ENCODE peak calls at places on chromosomes 12 and 14, in ten cellular contexts. A is IMR-90, D is gastrocnemius medialis, U is suprapubic skin, F is heart right ventricle, P is dorsolateral prefrontal cortex, T is A549, L is H1, O is fibroblast of lung, J is hepatocyte. Q is an unnamed sample.

GRCh38 chr14:69363055-69363454 is 35.0 kb downstream of the ERH start:
- DNase-seq in A (peak), D (peak), U (no peak), F (peak), P (peak), T (peak), L (no peak), O (peak), J (peak), Q (no peak)

GRCh38 chr12:75913502-75914110 is 118.0 kb downstream of the PHLDA1 start:
- DNase-seq in A (no peak), D (no peak), U (no peak), F (peak), P (no peak), T (no peak), L (no peak), O (no peak), J (no peak), Q (no peak)

GRCh38 chr12:5094550-5094949 is 50.9 kb downstream of the KCNA5 start:
- DNase-seq in A (peak), D (no peak), U (no peak), F (no peak), P (no peak), T (no peak), L (no peak), O (no peak), J (no peak), Q (peak)

GRCh38 chr12:27289414-27289813 is 43.2 kb upstream of the BMAL2 start:
- DNase-seq in A (peak), D (no peak), U (no peak), F (no peak), P (no peak), T (no peak), L (no peak), O (no peak), J (no peak), Q (no peak)

GRCh38 chr14:68568907-68569545 is 223.8 kb downstream of the ZFP36L1 start:
- DNase-seq in A (no peak), D (no peak), U (no peak), F (no peak), P (no peak), T (no peak), L (no peak), O (no peak), J (no peak), Q (no peak)

GRCh38 chr14:68977741-68978549 is 1.2 kb downstream of the ACTN1 start:
- DNase-seq in A (peak), D (peak), U (no peak), F (peak), P (no peak), T (peak), L (peak), O (peak), J (peak), Q (no peak)

GRCh38 chr12:3241621-3242020 is 164.4 kb downstream of the TSPAN9 start:
- DNase-seq in A (no peak), D (peak), U (no peak), F (peak), P (no peak), T (no peak), L (no peak), O (no peak), J (peak), Q (no peak)

GRCh38 chr12:121451931-121452330 is 52.0 kb downstream of the RNF34 start:
- DNase-seq in A (no peak), D (no peak), U (no peak), F (no peak), P (no peak), T (no peak), L (no peak), O (peak), J (no peak), Q (no peak)

GRCh38 chr12:32698285-32698684 is 19.2 kb downstream of the DNM1L start:
- DNase-seq in A (no peak), D (no peak), U (no peak), F (no peak), P (no peak), T (no peak), L (no peak), O (no peak), J (no peak), Q (no peak)

GRCh38 chr12:54082402-54082892 is 28.8 kb downstream of the HOXC4 start:
- DNase-seq in A (no peak), D (peak), U (no peak), F (no peak), P (no peak), T (no peak), L (no peak), O (no peak), J (peak), Q (no peak)

DNA sequence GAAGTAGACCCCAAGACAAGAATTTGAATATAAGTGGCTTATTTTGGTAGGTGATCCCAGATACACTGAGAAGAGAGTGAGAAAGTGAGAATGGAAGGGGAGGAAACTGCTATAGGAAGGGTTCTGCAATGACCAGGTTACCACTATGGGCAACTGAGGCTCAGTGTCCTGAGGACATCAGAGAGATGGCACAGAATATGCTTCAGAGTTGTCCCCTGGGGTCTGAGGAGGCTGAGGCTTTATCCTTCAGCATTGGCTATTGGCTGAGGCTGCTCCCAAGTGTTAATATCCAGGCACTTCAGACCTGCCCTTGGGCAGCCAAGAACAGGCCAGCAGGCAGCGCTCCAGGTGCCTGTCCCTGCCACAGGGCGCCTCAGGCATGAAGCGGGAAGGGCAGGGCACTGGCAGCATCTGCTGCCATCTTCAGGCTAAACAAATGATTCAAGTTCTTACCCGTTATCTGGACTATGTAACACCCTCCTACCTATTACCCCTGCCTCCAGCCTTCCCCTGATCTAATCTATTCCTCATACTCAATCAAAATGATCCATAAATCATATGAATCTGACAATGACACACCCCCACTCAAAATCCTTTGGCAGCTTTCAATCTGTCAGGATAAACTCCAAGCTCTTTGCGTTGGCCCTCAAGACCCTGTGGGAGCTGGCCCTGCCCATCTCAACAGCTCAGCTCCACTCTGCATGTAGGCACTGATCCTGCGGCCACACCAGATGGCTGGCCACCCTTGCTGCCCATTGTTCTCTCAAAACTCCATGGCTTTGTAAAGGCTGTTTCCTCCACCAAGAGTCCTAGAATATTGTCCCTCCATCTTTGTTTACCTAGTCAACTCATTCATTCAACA is 42.4 kb downstream of the CKAP4 start:
- DNase-seq in A (no peak), D (peak), U (no peak), F (peak), P (no peak), T (peak), L (no peak), O (no peak), J (no peak), Q (no peak)
- TF ChIP-seq CTCF in A (peak), D (peak), U (no peak), F (peak), P (peak), T (peak), L (no peak), O (no peak), J (no peak), Q (peak)

GRCh38 chr12:55705802-55706402 is 1.8 kb downstream of the ITGA7 start:
- DNase-seq in A (no peak), D (peak), U (no peak), F (no peak), P (no peak), T (peak), L (peak), O (no peak), J (no peak), Q (no peak)

GRCh38 chr12:55707841-55708694 is at the start of gene ITGA7:
- DNase-seq in A (no peak), D (peak), U (no peak), F (peak), P (peak), T (no peak), L (peak), O (no peak), J (peak), Q (no peak)

GRCh38 chr12:55704824-55705780 is 2.6 kb downstream of the ITGA7 start:
- DNase-seq in A (no peak), D (peak), U (no peak), F (no peak), P (no peak), T (no peak), L (no peak), O (no peak), J (no peak), Q (no peak)

GRCh38 chr12:55708695-55709233 is 1.1 kb upstream of the ITGA7 start:
- DNase-seq in A (no peak), D (peak), U (no peak), F (peak), P (no peak), T (no peak), L (no peak), O (no peak), J (no peak), Q (no peak)

GRCh38 chr12:55706840-55707671 is 648 bp downstream of the ITGA7 start:
- DNase-seq in A (no peak), D (peak), U (no peak), F (no peak), P (no peak), T (no peak), L (peak), O (no peak), J (peak), Q (no peak)
- H3K4me3 ChIP-seq in A (peak), D (peak), U (peak), F (peak), P (peak), T (peak), L (peak), O (peak), J (peak), Q (peak)

GRCh38 chr14:23582906-23583760 is 4.5 kb upstream of the JPH4 start:
- DNase-seq in A (no peak), D (no peak), U (no peak), F (no peak), P (no peak), T (no peak), L (no peak), O (no peak), J (no peak), Q (no peak)

GRCh38 chr14:23589606-23590005 is 11.0 kb upstream of the JPH4 start:
- DNase-seq in A (no peak), D (no peak), U (no peak), F (no peak), P (no peak), T (no peak), L (no peak), O (no peak), J (peak), Q (no peak)

GRCh38 chr14:23590198-23590597 is 11.6 kb upstream of the JPH4 start:
- DNase-seq in A (no peak), D (no peak), U (no peak), F (no peak), P (no peak), T (no peak), L (no peak), O (no peak), J (no peak), Q (no peak)

DNA sequence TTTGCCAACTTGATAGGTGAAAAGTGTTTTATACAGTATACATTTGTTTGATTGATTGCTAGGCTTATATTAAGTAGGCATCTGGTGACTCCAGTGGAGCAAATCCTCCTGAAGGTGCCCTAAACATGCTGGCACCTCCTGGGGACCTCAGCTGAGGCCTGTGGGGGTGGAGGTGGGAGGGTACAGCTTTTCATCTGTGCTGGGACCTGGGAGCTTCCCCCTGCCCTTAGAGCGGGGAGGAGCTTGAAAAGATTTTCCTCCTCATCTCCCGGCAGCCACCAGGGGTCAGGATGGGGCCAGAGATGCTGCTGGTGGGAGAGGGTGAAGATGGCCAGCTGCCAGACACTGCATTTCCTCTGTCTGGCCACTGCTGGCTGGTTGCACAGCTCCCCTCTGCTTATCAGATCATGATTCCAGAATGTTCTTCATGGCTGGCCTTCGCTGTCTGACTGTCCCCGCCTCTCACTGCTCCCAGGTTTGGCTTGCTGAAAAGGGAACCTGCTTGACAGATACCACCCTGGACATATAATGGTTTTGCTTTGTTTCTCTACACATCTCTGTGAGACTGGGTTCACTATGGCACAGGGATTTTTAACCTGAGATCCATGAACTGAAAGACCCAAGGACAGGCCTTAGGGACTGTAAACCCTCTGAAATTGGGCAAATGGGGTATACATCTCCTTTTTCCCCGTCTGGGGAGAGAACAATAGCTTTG is 10.5 kb upstream of the JPH4 start:
- DNase-seq in A (peak), D (peak), U (no peak), F (peak), P (peak), T (peak), L (peak), O (peak), J (peak), Q (peak)
- TF ChIP-seq CTCF in A (peak), D (peak), U (peak), F (peak), P (peak), T (peak), L (peak), O (peak), J (peak), Q (peak)

DNA sequence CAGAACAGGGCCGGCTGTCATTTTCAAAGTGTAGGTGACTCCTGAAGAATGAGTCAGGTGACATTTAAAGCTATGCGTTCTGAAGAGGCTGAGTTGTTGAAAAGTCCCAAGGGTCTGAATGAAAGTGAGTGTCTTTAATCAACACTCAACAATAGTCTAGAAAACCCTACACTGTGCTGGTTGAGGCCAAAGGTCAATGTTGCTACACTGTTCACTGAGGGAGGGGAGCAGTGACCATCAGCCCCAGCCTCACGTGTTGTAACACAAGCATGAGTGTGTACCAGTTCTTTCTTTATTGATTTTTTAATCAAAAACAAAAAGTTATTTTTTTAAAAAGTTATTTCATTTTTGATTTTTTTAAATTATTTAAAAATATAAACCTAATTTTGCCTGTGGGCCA is 418.8 kb upstream of the LRFN5 start:
- DNase-seq in A (no peak), D (no peak), U (no peak), F (no peak), P (no peak), T (no peak), L (no peak), O (no peak), J (no peak), Q (no peak)
- H3K4me3 ChIP-seq in A (no peak), D (no peak), U (no peak), F (no peak), P (no peak), T (no peak), L (no peak), O (no peak), J (no peak), Q (no peak)

DNA sequence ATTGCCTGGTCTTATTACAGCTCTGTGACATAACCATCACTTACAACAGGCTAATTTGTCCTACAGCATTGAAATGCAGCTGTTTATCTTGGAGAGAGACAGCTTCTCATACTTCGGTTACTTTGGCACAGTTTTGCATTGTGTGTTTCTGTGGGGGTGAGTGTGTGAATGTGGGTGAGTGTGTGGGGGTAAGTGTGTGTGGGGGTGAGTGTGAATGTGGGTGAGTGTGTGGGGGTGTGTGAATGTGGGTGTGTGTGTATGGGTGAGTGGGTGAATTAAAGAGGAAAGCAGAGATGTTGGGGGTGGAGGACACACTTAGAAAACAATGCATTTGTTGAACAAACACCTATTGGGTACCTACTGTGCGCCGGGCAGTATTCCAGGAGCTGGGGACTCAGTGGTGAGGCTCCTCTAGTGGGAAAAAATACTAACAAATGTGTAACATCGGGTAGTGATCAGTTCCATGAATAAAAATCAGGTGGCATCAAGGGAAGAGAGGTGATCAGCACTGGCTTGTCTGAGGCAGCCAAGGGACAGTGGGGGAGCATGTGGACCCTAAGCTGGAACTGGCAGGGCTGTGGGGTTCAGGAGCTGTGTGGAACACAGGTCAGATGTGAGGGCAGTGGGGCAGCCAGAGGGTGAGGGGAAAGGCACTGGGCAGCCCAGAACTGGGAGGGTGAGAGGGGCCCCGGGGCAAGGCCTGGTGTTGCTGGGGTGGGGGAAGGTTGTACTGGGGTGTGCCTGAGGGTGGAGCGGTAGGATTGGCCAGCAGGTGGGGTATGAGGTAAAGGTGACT is 44.1 kb upstream of the AMN start:
- DNase-seq in A (no peak), D (no peak), U (no peak), F (no peak), P (no peak), T (peak), L (no peak), O (no peak), J (no peak), Q (no peak)
- TF ChIP-seq CTCF in A (no peak), D (no peak), U (no peak), F (no peak), P (no peak), T (no peak), L (peak), O (no peak), J (peak), Q (no peak)